ENCODE peak calls at places on chromosome 9, in six cellular contexts. Y is neuronal stem cell, L is trophoblast cell, C is HCT116, V is fibroblast of lung, N is NT2/D1. W is an unnamed sample.

GRCh38 chr9:13674926-13675637 is 395.6 kb upstream of the MPDZ start:
- DNase-seq in Y (no peak), L (no peak), C (no peak), V (no peak), N (no peak), W (no peak)

GRCh38 chr9:113011911-113012381 is at the start of gene ZNF883:
- DNase-seq in Y (peak), L (no peak), C (no peak), V (peak), N (peak), W (peak)

GRCh38 chr9:133924453-133924852 is 67.7 kb downstream of the VAV2 start:
- DNase-seq in Y (no peak), L (no peak), C (no peak), V (no peak), N (no peak), W (no peak)

GRCh38 chr9:6829027-6829426 is 71.3 kb downstream of the KDM4C start:
- DNase-seq in Y (no peak), L (peak), C (peak), V (no peak), N (no peak), W (peak)

GRCh38 chr9:114893221-114893620 is 37.2 kb downstream of the TNFSF8 start:
- DNase-seq in Y (no peak), L (no peak), C (no peak), V (no peak), N (no peak), W (no peak)

GRCh38 chr9:126131066-126132010 is 195.3 kb upstream of the MVB12B start:
- DNase-seq in Y (no peak), L (no peak), C (no peak), V (no peak), N (no peak), W (no peak)

GRCh38 chr9:114096041-114096511 is 3.0 kb downstream of the KIF12 start:
- DNase-seq in Y (no peak), L (no peak), C (no peak), V (no peak), N (no peak), W (no peak)

GRCh38 chr9:136342191-136343120 is 15.1 kb downstream of the GPSM1 start:
- DNase-seq in Y (peak), L (peak), C (no peak), V (peak), N (no peak), W (peak)

GRCh38 chr9:114894206-114894605 is 36.2 kb downstream of the TNFSF8 start:
- DNase-seq in Y (no peak), L (no peak), C (no peak), V (no peak), N (no peak), W (peak)

DNA sequence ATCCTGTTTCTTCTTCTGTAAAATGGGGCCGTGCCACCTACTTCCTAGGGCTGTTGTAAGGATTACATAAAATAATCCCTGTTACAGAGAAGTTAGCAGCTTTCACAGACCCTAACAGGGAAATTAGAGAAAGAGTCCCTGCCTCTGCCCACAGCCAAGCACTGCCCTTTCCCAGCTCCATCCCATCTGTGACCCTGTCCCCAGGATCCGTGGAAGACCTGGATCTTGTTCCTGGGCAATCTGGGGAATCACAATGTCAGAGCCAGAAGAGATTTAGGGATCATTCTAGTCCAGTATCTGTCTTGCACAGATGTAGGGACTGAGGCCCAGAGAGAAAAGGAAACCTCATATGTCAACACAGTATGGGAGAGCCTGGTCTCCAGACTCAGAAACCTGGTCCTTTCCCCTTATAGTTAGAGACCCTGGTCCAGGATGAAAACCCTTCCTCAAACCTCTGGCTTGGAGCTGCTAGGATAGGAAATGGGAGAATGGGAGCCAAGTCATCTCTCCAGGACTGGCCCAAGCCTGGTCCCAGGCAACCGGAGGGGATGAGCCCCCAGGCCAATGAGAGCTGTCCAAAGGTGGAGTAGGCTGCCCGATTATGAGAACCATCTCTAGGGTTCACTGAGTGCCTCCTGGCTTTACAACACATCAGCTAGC is 12.5 kb downstream of the LHX6 start:
- DNase-seq in Y (no peak), L (no peak), C (no peak), V (no peak), N (no peak), W (no peak)
- H3K9ac ChIP-seq in Y (no peak), L (no peak), C (no peak), V (no peak), N (no peak), W (no peak)

DNA sequence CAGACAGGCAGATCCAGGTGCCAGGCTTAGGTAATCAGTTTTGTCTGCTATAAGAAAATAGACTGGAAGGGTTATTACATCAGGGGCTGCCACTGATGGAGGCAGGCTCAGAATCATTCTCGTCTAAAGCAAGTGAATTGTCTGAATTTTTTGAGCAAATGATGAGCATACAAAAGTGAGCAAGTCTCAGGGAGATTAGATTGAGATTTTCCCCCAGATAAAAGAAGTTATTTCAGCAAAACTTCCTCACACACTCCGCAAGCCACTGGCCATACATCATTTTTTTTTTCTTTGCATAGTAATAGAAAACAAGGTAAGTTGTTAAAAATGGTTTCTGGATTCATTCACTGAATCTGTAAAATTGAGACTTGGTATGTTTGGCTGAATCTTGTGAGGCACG is 52.9 kb downstream of the ZNF462 start:
- DNase-seq in Y (no peak), L (peak), C (no peak), V (no peak), N (no peak), W (no peak)
- H3K9ac ChIP-seq in Y (no peak), L (no peak), C (peak), V (no peak), N (no peak), W (no peak)

GRCh38 chr9:29213374-29214161 is 1640.3 kb upstream of the C9orf72 start:
- DNase-seq in Y (peak), L (no peak), C (no peak), V (no peak), N (peak), W (no peak)

GRCh38 chr9:29211681-29212589 is 1638.7 kb upstream of the C9orf72 start:
- DNase-seq in Y (peak), L (no peak), C (no peak), V (peak), N (peak), W (peak)

GRCh38 chr9:29211003-29211584 is 1637.8 kb upstream of the C9orf72 start:
- DNase-seq in Y (no peak), L (no peak), C (no peak), V (no peak), N (no peak), W (no peak)

GRCh38 chr9:29214162-29214520 is 1640.9 kb upstream of the C9orf72 start:
- DNase-seq in Y (no peak), L (no peak), C (no peak), V (no peak), N (peak), W (no peak)

GRCh38 chr9:29212590-29213373 is 1639.5 kb upstream of the C9orf72 start:
- DNase-seq in Y (peak), L (no peak), C (no peak), V (no peak), N (peak), W (peak)
- H3K9ac ChIP-seq in Y (no peak), L (no peak), C (no peak), V (no peak), N (peak), W (no peak)

GRCh38 chr9:129624168-129624759 is 1.7 kb upstream of the NTMT1 start:
- DNase-seq in Y (peak), L (peak), C (peak), V (peak), N (no peak), W (peak)
- H3K9ac ChIP-seq in Y (no peak), L (no peak), C (no peak), V (no peak), N (no peak), W (no peak)

DNA sequence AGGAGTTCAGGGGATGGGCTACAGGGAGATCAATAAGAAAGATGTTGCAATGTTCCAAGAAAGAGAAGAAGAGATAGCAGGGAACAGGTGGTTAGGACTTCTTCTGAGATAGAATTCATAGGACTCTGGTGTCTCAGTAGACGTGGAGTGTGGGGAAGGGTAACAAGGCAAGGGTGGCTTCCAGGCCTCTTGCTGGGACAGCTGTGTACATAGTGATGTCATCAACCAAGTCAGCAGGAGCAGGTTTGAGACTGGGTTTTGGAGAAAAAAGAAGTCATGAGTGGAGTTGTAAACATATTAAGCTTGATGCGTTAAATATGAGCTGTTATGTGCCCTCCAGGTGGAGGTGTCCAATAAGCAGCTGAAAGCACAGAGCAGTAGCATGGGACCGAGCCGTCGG is 211.8 kb upstream of the RASEF start:
- DNase-seq in Y (no peak), L (no peak), C (no peak), V (no peak), N (no peak), W (no peak)
- H3K9ac ChIP-seq in Y (no peak), L (no peak), C (no peak), V (no peak), N (no peak), W (no peak)

GRCh38 chr9:130667117-130667430 is 2.7 kb downstream of the PRDM12 start:
- DNase-seq in Y (no peak), L (no peak), C (no peak), V (no peak), N (no peak), W (no peak)
- H3K9ac ChIP-seq in Y (no peak), L (no peak), C (no peak), V (no peak), N (no peak), W (no peak)

DNA sequence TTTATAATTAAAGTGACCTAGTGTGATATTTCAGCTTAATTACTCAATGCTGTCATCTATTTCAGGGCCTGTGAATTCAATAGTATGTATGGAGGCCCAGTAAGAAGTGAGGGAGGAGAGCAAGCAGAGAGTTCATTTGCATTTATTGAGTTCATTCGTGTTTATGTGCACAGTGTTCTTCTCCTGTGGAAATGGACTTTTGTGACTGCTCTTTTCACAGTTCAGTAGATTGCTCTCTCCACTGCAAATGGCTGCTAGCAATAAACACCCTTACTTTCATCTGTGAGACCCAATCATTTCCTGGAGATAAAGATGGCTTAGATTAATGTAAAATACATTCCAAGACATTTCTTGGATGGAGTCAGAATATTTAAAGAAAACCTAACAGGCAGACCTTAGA is 130.9 kb downstream of the CEMIP2 start:
- DNase-seq in Y (no peak), L (no peak), C (no peak), V (no peak), N (no peak), W (no peak)
- H3K9ac ChIP-seq in Y (no peak), L (no peak), C (no peak), V (no peak), N (no peak), W (no peak)

DNA sequence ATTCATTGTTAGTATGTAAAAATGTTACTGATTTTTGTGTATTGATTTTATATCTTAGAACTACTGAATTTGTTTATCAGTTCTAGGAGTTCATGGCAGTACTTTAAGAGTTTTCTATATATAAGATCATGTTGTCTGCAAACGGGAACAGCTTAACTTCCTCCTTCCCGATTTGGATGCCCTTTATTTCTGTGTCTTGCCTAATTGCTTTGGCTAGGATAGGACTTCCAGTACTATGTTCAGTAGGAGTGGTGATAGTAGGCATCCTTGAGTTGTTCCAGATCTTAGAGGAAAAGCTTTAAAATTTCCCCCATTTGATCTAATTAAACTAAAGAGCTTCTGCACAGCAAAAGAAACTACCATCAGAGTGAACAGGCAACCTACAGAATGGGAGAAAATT is 20.1 kb downstream of the RCL1 start:
- DNase-seq in Y (no peak), L (no peak), C (no peak), V (no peak), N (no peak), W (no peak)
- H3K9ac ChIP-seq in Y (no peak), L (no peak), C (no peak), V (no peak), N (no peak), W (no peak)

GRCh38 chr9:15355669-15356068 is 48.7 kb upstream of the TTC39B start:
- DNase-seq in Y (no peak), L (no peak), C (no peak), V (no peak), N (peak), W (no peak)

GRCh38 chr9:15353892-15354291 is 46.9 kb upstream of the TTC39B start:
- DNase-seq in Y (no peak), L (no peak), C (no peak), V (no peak), N (no peak), W (no peak)

GRCh38 chr9:15349892-15350761 is 43.1 kb upstream of the TTC39B start:
- DNase-seq in Y (no peak), L (no peak), C (no peak), V (peak), N (no peak), W (peak)

GRCh38 chr9:15354713-15355112 is 47.7 kb upstream of the TTC39B start:
- DNase-seq in Y (no peak), L (no peak), C (no peak), V (no peak), N (peak), W (no peak)

DNA sequence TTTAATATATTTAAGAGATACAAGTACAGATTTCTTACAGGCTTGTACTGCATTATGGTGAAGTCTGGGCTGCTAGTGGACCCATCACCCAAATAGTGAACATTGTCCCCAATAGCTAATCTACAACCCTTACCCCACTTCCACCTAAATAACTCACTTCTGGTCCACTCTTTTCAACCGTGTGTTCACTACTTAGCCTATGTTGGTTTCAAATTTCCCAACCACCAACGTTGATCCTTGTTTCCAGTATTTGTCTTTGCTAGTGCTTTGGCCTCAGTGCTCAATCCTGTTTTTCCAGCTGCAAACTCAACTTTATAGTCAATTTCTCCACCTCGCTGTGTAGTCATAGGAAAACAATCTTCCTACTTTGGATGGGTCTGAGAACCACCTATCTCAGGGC is 45.3 kb upstream of the TTC39B start:
- DNase-seq in Y (no peak), L (no peak), C (no peak), V (no peak), N (no peak), W (no peak)
- H3K9ac ChIP-seq in Y (no peak), L (no peak), C (no peak), V (no peak), N (no peak), W (no peak)

W was measured in GM23248.